ENCODE peak calls at places on chromosome 11, in six cellular contexts. One of them, this sample, is unnamed.

GRCh38 chr11:130636672-130637463 is 188.4 kb downstream of the ADAMTS15 start:
- DNase-seq in stomach: no peak
- DNase-seq in IMR-90: peak; percentile 92
- DNase-seq in aorta: no peak
- DNase-seq in A549: peak; percentile 95
- DNase-seq in upper lobe of right lung: no peak
- DNase-seq in this sample: no peak

GRCh38 chr11:7417328-7417727 is 68.0 kb upstream of the OLFML1 start:
- DNase-seq in stomach: no peak
- DNase-seq in IMR-90: no peak
- DNase-seq in aorta: no peak
- DNase-seq in A549: no peak
- DNase-seq in upper lobe of right lung: no peak
- DNase-seq in this sample: no peak

GRCh38 chr11:18243783-18244362 is 4.6 kb downstream of the SAA2 start:
- DNase-seq in stomach: peak; percentile 71
- DNase-seq in IMR-90: peak; percentile 72
- DNase-seq in aorta: peak; percentile 60
- DNase-seq in A549: peak; percentile 80
- DNase-seq in upper lobe of right lung: no peak
- DNase-seq in this sample: no peak

GRCh38 chr11:18192988-18193387 is 20.4 kb downstream of the MRGPRX4 start:
- DNase-seq in stomach: no peak
- DNase-seq in IMR-90: no peak
- DNase-seq in aorta: no peak
- DNase-seq in A549: no peak
- DNase-seq in upper lobe of right lung: no peak
- DNase-seq in this sample: no peak

GRCh38 chr11:33819278-33819677 is 45.0 kb upstream of the FBXO3 start:
- DNase-seq in stomach: no peak
- DNase-seq in IMR-90: no peak
- DNase-seq in aorta: no peak
- DNase-seq in A549: no peak
- DNase-seq in upper lobe of right lung: no peak
- DNase-seq in this sample: no peak

GRCh38 chr11:10400856-10401255 is 54.2 kb upstream of the AMPD3 start:
- DNase-seq in stomach: no peak
- DNase-seq in IMR-90: peak; percentile 21
- DNase-seq in aorta: no peak
- DNase-seq in A549: no peak
- DNase-seq in upper lobe of right lung: no peak
- DNase-seq in this sample: no peak

GRCh38 chr11:62370743-62371440 is 33.6 kb downstream of the ASRGL1 start:
- DNase-seq in stomach: peak; percentile 52
- DNase-seq in IMR-90: no peak
- DNase-seq in aorta: peak; percentile 55
- DNase-seq in A549: no peak
- DNase-seq in upper lobe of right lung: peak; percentile 75
- DNase-seq in this sample: peak; percentile 65

GRCh38 chr11:104609297-104609696 is 289.0 kb downstream of the CASP12 start:
- DNase-seq in stomach: no peak
- DNase-seq in IMR-90: peak; percentile 75
- DNase-seq in aorta: no peak
- DNase-seq in A549: peak; percentile 16
- DNase-seq in upper lobe of right lung: no peak
- DNase-seq in this sample: no peak

GRCh38 chr11:16356057-16356750 is at the start of gene SOX6:
- DNase-seq in stomach: no peak
- DNase-seq in IMR-90: peak; percentile 67
- DNase-seq in aorta: no peak
- DNase-seq in A549: no peak
- DNase-seq in upper lobe of right lung: no peak
- DNase-seq in this sample: no peak

GRCh38 chr11:76236092-76237026 is 30.1 kb upstream of the WNT11 start:
- DNase-seq in stomach: peak; percentile 51
- DNase-seq in IMR-90: peak; percentile 33
- DNase-seq in aorta: peak; percentile 80
- DNase-seq in A549: peak; percentile 81
- DNase-seq in upper lobe of right lung: peak; percentile 84
- DNase-seq in this sample: peak; percentile 72

GRCh38 chr11:25377466-25377865 is 880.6 kb downstream of the LUZP2 start:
- DNase-seq in stomach: no peak
- DNase-seq in IMR-90: no peak
- DNase-seq in aorta: no peak
- DNase-seq in A549: no peak
- DNase-seq in upper lobe of right lung: no peak
- DNase-seq in this sample: no peak

GRCh38 chr11:63829823-63830489 is 9.0 kb upstream of the MARK2 start:
- DNase-seq in stomach: no peak
- DNase-seq in IMR-90: peak; percentile 44
- DNase-seq in aorta: no peak
- DNase-seq in A549: peak; percentile 59
- DNase-seq in upper lobe of right lung: no peak
- DNase-seq in this sample: no peak

GRCh38 chr11:35420371-35420770 is 1.0 kb upstream of the SLC1A2 start:
- DNase-seq in stomach: peak; percentile 39
- DNase-seq in IMR-90: no peak
- DNase-seq in aorta: no peak
- DNase-seq in A549: no peak
- DNase-seq in upper lobe of right lung: peak; percentile 69
- DNase-seq in this sample: peak; percentile 55

GRCh38 chr11:102243399-102243884 is 73.8 kb upstream of the BIRC3 start:
- DNase-seq in stomach: no peak
- DNase-seq in IMR-90: no peak
- DNase-seq in aorta: no peak
- DNase-seq in A549: no peak
- DNase-seq in upper lobe of right lung: no peak
- DNase-seq in this sample: no peak

GRCh38 chr11:76152741-76153608 is 53.3 kb downstream of the WNT11 start:
- DNase-seq in stomach: no peak
- DNase-seq in IMR-90: no peak
- DNase-seq in aorta: no peak
- DNase-seq in A549: no peak
- DNase-seq in upper lobe of right lung: no peak
- DNase-seq in this sample: no peak

GRCh38 chr11:44000731-44001130 is 47.0 kb upstream of the ACCSL start:
- DNase-seq in stomach: no peak
- DNase-seq in IMR-90: no peak
- DNase-seq in aorta: no peak
- DNase-seq in A549: no peak
- DNase-seq in upper lobe of right lung: no peak
- DNase-seq in this sample: no peak

GRCh38 chr11:96324912-96325311 is 18.1 kb downstream of the MAML2 start:
- DNase-seq in stomach: no peak
- DNase-seq in IMR-90: peak; percentile 83
- DNase-seq in aorta: no peak
- DNase-seq in A549: no peak
- DNase-seq in upper lobe of right lung: no peak
- DNase-seq in this sample: no peak

GRCh38 chr11:69434341-69434960 is 47.0 kb upstream of the LINC01488 start:
- DNase-seq in stomach: no peak
- DNase-seq in IMR-90: no peak
- DNase-seq in aorta: peak; percentile 28
- DNase-seq in A549: no peak
- DNase-seq in upper lobe of right lung: peak; percentile 39
- DNase-seq in this sample: peak; percentile 30

GRCh38 chr11:3835100-3835485 is 5.7 kb downstream of the RHOG start:
- DNase-seq in stomach: no peak
- DNase-seq in IMR-90: peak; percentile 27
- DNase-seq in aorta: peak; percentile 44
- DNase-seq in A549: no peak
- DNase-seq in upper lobe of right lung: no peak
- DNase-seq in this sample: no peak

GRCh38 chr11:28384418-28384817 is 276.2 kb downstream of the METTL15 start:
- DNase-seq in stomach: no peak
- DNase-seq in IMR-90: peak; percentile 99
- DNase-seq in aorta: no peak
- DNase-seq in A549: peak; percentile 5
- DNase-seq in upper lobe of right lung: no peak
- DNase-seq in this sample: no peak

GRCh38 chr11:119370486-119371046 is 10.9 kb downstream of the USP2 start:
- DNase-seq in stomach: no peak
- DNase-seq in IMR-90: no peak
- DNase-seq in aorta: no peak
- DNase-seq in A549: no peak
- DNase-seq in upper lobe of right lung: peak; percentile 66
- DNase-seq in this sample: no peak

GRCh38 chr11:70278994-70279393 is 8.5 kb downstream of the PPFIA1 start:
- DNase-seq in stomach: no peak
- DNase-seq in IMR-90: no peak
- DNase-seq in aorta: no peak
- DNase-seq in A549: no peak
- DNase-seq in upper lobe of right lung: no peak
- DNase-seq in this sample: no peak

GRCh38 chr11:94924074-94925031 is 49.0 kb downstream of the CWC15 start:
- DNase-seq in stomach: no peak
- DNase-seq in IMR-90: peak; percentile 35
- DNase-seq in aorta: no peak
- DNase-seq in A549: no peak
- DNase-seq in upper lobe of right lung: no peak
- DNase-seq in this sample: no peak

GRCh38 chr11:117045196-117045595 is 53.0 kb downstream of the SIK3 start:
- DNase-seq in stomach: no peak
- DNase-seq in IMR-90: peak; percentile 61
- DNase-seq in aorta: no peak
- DNase-seq in A549: no peak
- DNase-seq in upper lobe of right lung: no peak
- DNase-seq in this sample: no peak
- H3K4me1 ChIP-seq in stomach: peaks cover 16% of the 10 kb centered on the region
- H3K4me1 ChIP-seq in IMR-90: peaks cover 3% of the 10 kb centered on the region
- H3K4me1 ChIP-seq in aorta: no peaks in the 10 kb centered on the region
- H3K4me1 ChIP-seq in A549: peaks cover 22% of the 10 kb centered on the region
- H3K4me1 ChIP-seq in upper lobe of right lung: peaks cover 26% of the 10 kb centered on the region
- H3K4me1 ChIP-seq in this sample: peaks cover 34% of the 10 kb centered on the region

DNA sequence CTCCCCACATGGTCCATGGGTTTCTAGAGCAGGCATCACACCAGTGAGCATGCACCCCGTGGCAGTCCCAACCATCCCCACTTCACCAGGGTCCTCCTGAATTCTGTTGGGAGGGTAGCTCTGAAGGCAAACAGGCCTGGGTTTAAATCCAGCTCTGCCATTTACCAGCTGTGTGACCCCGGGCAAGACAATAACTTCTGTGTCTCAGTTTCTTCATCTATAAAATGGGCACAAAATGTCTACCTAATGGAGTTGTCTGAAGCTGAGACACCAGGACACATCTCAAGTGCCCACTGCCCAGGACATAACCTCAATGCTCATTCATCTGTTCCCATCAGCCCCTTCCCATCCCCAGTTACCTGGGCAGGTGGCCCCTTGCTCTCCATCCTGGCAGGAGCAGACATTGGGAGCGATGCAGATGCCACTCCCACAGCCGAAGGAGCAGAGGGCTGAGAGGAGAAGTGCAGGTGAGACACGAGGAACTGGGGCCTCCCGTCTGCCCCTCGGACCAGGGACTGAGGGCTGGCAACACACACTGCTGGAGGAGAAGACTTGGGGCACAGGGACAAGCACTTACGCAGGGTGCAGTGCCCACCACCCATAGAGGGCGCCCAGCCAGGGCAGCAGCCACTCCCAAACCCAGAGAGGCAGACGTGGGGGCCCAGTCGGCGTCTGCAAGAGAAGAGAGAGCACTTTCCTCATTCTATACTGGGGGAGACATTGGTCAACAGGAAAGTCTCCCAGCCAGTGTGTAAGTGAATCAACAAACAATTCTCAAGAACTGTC is 4.0 kb downstream of the VWCE start:
- DNase-seq in stomach: no peak
- DNase-seq in IMR-90: no peak
- DNase-seq in aorta: no peak
- DNase-seq in A549: no peak
- DNase-seq in upper lobe of right lung: no peak
- DNase-seq in this sample: peak; percentile 23
- H3K4me1 ChIP-seq in stomach: peaks cover 24% of the 10 kb centered on the region
- H3K4me1 ChIP-seq in IMR-90: peaks cover 7% of the 10 kb centered on the region
- H3K4me1 ChIP-seq in aorta: no peaks in the 10 kb centered on the region
- H3K4me1 ChIP-seq in A549: peaks cover 9% of the 10 kb centered on the region
- H3K4me1 ChIP-seq in upper lobe of right lung: peaks cover 22% of the 10 kb centered on the region
- H3K4me1 ChIP-seq in this sample: peaks cover 27% of the 10 kb centered on the region

DNA sequence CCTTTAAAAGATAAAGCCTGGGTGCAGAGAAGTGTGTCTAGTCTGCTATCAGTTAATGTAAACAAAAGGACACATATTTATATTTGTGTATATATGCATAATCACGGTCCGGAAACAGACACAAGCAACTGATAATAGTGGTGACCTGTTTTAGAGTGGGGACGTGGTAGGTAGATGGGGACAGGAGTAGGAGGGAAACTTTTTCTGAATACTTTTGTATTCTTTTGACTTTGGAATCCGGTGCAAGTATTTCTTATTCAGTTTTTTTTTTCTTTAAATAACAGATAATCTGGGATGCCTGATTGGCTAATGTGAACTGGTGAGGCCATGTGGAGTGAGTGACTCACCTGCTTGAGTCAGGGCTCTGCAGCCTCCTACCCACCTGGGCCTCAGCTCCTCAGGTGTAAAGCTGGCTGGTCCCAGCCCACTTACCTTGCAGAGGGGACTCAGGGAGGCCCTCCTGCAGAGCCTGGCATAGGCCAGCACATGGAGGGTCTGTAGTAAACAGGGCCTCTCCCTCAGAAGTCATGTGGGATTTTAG is 15.3 kb downstream of the MICAL2 start:
- DNase-seq in stomach: no peak
- DNase-seq in IMR-90: peak; percentile 65
- DNase-seq in aorta: no peak
- DNase-seq in A549: no peak
- DNase-seq in upper lobe of right lung: peak; percentile 63
- DNase-seq in this sample: no peak
- H3K4me1 ChIP-seq in stomach: peaks cover 46% of the 10 kb centered on the region
- H3K4me1 ChIP-seq in IMR-90: peaks cover 49% of the 10 kb centered on the region
- H3K4me1 ChIP-seq in aorta: peaks cover 8% of the 10 kb centered on the region
- H3K4me1 ChIP-seq in A549: peaks cover 55% of the 10 kb centered on the region
- H3K4me1 ChIP-seq in upper lobe of right lung: peaks cover 54% of the 10 kb centered on the region
- H3K4me1 ChIP-seq in this sample: peaks cover 76% of the 10 kb centered on the region

DNA sequence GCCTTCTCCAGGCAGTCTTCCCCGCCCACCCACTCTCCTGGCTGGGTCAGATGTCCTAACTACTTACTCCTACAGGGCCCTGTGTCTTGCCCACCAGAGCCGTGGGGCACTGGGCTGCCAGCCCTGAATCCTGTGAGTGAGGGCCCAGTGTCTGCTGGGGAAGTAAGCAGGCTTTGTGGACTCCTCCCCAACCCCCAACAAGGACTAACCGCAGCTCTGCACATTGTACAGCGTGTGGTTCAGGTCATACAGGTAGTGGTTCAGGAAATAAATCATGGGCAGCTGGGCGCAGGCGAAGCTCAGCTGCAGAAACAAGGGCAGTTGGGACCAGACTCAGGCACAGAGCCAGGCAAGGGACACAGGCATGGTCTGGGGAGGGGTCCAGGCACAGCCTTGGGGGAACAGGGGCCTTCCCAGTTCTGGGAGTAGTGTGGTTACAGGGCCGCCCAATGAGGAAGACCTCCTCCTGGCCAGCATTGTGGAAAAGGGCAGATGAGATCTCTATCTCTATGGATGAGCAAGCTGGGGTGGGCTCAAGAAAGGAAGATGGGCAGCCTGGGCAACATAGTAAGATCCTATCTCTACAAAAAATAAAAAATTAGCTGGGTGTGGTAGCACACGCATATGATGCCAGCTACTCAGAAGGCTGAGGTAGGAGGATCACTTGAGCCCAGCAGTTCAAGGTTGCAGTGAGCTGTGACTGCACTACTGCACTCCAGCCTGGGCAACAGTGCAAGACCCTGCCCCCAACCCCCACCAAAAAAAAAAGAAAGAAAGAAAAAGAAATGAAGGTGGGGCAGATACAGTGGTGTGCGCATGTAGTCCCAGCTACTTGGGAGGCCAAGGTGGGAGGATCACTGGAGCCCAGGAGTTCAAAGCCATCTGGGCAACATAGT is 5.5 kb downstream of the UNC93B1 start:
- DNase-seq in stomach: no peak
- DNase-seq in IMR-90: no peak
- DNase-seq in aorta: no peak
- DNase-seq in A549: no peak
- DNase-seq in upper lobe of right lung: peak; percentile 53
- DNase-seq in this sample: peak; percentile 41
- H3K4me1 ChIP-seq in stomach: peaks cover 6% of the 10 kb centered on the region
- H3K4me1 ChIP-seq in IMR-90: peaks cover 2% of the 10 kb centered on the region
- H3K4me1 ChIP-seq in aorta: no peaks in the 10 kb centered on the region
- H3K4me1 ChIP-seq in A549: peaks cover 22% of the 10 kb centered on the region
- H3K4me1 ChIP-seq in upper lobe of right lung: no peaks in the 10 kb centered on the region
- H3K4me1 ChIP-seq in this sample: peaks cover 28% of the 10 kb centered on the region

This sample was measured in lower lobe of right lung.